ENCODE peak calls at places on chromosomes 2 and 18, in eight cellular contexts. S, V, T, Y, I, Z, F and R are unnamed samples. For H3K9me3 and H3K4me1, the result is how much of the 10 kb centered on the place peaks cover.

GRCh38 chr2:202530038-202530437 is 104.7 kb upstream of the FAM117B start:
- DNase-seq in Y (no peak), S (no peak), V (no peak), Z (no peak), T (no peak), F (no peak), I (no peak), R (no peak)

GRCh38 chr18:26656944-26657536 is 108.7 kb upstream of the KCTD1 start:
- DNase-seq in V (no peak), Y (peak), S (peak), F (peak), Z (peak), T (peak), I (peak), R (peak)

GRCh38 chr2:165203689-165204559 is at the start of gene SCN3A:
- DNase-seq in Y (peak), S (peak), I (peak), F (peak), T (peak), Z (peak), V (no peak), R (peak)

GRCh38 chr18:69757733-69758132 is 189.9 kb downstream of the CD226 start:
- DNase-seq in I (peak), Z (peak), Y (no peak), S (no peak), T (no peak), V (no peak), F (peak), R (no peak)

GRCh38 chr2:71530246-71530986 is 77.1 kb downstream of the DYSF start:
- DNase-seq in I (peak), Y (peak), F (peak), V (no peak), T (no peak), S (no peak), Z (peak), R (peak)

GRCh38 chr2:178522950-178523595 is 42.8 kb downstream of the PLEKHA3 start:
- DNase-seq in F (peak), T (peak), S (peak), Y (peak), V (peak), Z (peak), I (peak), R (peak)

GRCh38 chr2:642431-642815 is 34.8 kb downstream of the TMEM18 start:
- DNase-seq in I (no peak), S (no peak), T (no peak), F (peak), Y (peak), Z (no peak), V (no peak), R (no peak)

GRCh38 chr18:2903006-2903405 is 56.2 kb downstream of the EMILIN2 start:
- DNase-seq in Z (peak), V (no peak), T (no peak), S (peak), F (no peak), I (no peak), Y (peak), R (no peak)

GRCh38 chr2:69603146-69603743 is 40.3 kb downstream of the AAK1 start:
- DNase-seq in V (no peak), Y (peak), Z (no peak), F (no peak), T (no peak), S (no peak), I (no peak), R (no peak)

GRCh38 chr2:20538308-20539132 is 91.6 kb downstream of the RHOB start:
- DNase-seq in Y (no peak), V (no peak), T (no peak), F (no peak), I (no peak), Z (no peak), S (no peak), R (no peak)

GRCh38 chr18:36440614-36441013 is 143.1 kb downstream of the FHOD3 start:
- DNase-seq in Z (no peak), Y (peak), I (no peak), V (no peak), T (no peak), S (no peak), F (no peak), R (no peak)

GRCh38 chr2:191679818-191680600 is 2.1 kb downstream of the NABP1 start:
- DNase-seq in F (no peak), V (no peak), T (no peak), I (peak), Y (peak), S (no peak), Z (peak), R (no peak)

GRCh38 chr2:187299122-187299906 is 148.7 kb downstream of the CALCRL start:
- DNase-seq in S (no peak), Y (no peak), V (no peak), Z (peak), F (no peak), I (peak), T (no peak), R (no peak)

GRCh38 chr18:47983946-47984345 is 53.5 kb upstream of the SMAD2 start:
- DNase-seq in S (no peak), T (no peak), Z (no peak), I (no peak), V (no peak), Y (no peak), F (no peak), R (no peak)

GRCh38 chr2:204578928-204579598 is 33.8 kb downstream of the PARD3B start:
- DNase-seq in T (no peak), Y (no peak), V (no peak), F (no peak), Z (no peak), I (no peak), S (no peak), R (no peak)

GRCh38 chr2:6290626-6291025 is 575.1 kb downstream of the CMPK2 start:
- DNase-seq in T (no peak), S (no peak), Y (no peak), V (no peak), Z (peak), F (no peak), I (no peak), R (no peak)

GRCh38 chr2:144379891-144380311 is 140.0 kb downstream of the ZEB2 start:
- DNase-seq in V (no peak), Z (no peak), I (no peak), S (no peak), F (no peak), Y (no peak), T (no peak), R (no peak)

GRCh38 chr2:103887625-103888024 is 966.3 kb upstream of the POU3F3 start:
- DNase-seq in V (no peak), S (no peak), I (no peak), T (no peak), Y (no peak), Z (no peak), F (no peak), R (no peak)

GRCh38 chr18:41721103-41721502 is 233.9 kb upstream of the PIK3C3 start:
- DNase-seq in F (no peak), S (no peak), V (no peak), I (no peak), Z (no peak), Y (no peak), T (no peak), R (no peak)

GRCh38 chr2:100291152-100291970 is 30.9 kb downstream of the LONRF2 start:
- DNase-seq in I (peak), S (no peak), F (peak), Z (peak), Y (no peak), V (no peak), T (peak), R (peak)

GRCh38 chr2:85682378-85682777 is 11.8 kb upstream of the GNLY start:
- DNase-seq in F (no peak), I (no peak), V (no peak), Z (no peak), T (no peak), Y (no peak), S (no peak), R (peak)

GRCh38 chr2:233245406-233245805 is 6.1 kb upstream of the ATG16L1 start:
- DNase-seq in Y (no peak), F (no peak), S (no peak), Z (no peak), T (no peak), V (no peak), I (no peak), R (peak)

GRCh38 chr2:57440437-57440836 is 606.2 kb upstream of the VRK2 start:
- DNase-seq in I (no peak), T (no peak), Z (no peak), Y (no peak), F (no peak), V (no peak), S (no peak), R (no peak)

GRCh38 chr18:79942786-79943607 is 8.5 kb downstream of the SLC66A2 start:
- DNase-seq in Y (no peak), V (no peak), T (peak), I (no peak), Z (no peak), F (peak), S (no peak), R (no peak)

GRCh38 chr2:69012310-69013122 is 463 bp upstream of the ANTXR1 start:
- DNase-seq in Y (peak), T (peak), S (peak), V (no peak), Z (peak), I (peak), F (no peak), R (peak)

GRCh38 chr2:40256649-40257048 is 195.2 kb downstream of the SLC8A1 start:
- DNase-seq in V (no peak), T (no peak), I (peak), Y (no peak), F (peak), S (no peak), Z (peak), R (no peak)

GRCh38 chr2:141475801-141476200 is 655.0 kb downstream of the LRP1B start:
- DNase-seq in S (no peak), Z (no peak), F (no peak), T (no peak), Y (no peak), V (no peak), I (no peak), R (no peak)

GRCh38 chr2:215758691-215759090 is 254.7 kb downstream of the MREG start:
- DNase-seq in S (peak), T (no peak), Y (no peak), Z (no peak), F (no peak), V (no peak), I (no peak), R (no peak)

GRCh38 chr2:140698736-140699135 is 1432.1 kb downstream of the LRP1B start:
- DNase-seq in V (no peak), Y (no peak), T (no peak), F (no peak), I (no peak), S (no peak), Z (no peak), R (no peak)

GRCh38 chr2:37688771-37689468 is 17.5 kb upstream of the CDC42EP3 start:
- DNase-seq in Y (no peak), I (peak), V (no peak), F (no peak), Z (no peak), T (no peak), S (no peak), R (peak)

GRCh38 chr2:168686485-168687191 is 115.8 kb upstream of the NOSTRIN start:
- DNase-seq in F (no peak), Y (peak), I (no peak), T (no peak), S (no peak), Z (no peak), V (no peak), R (no peak)

GRCh38 chr2:172972005-172972619 is 103.5 kb upstream of the MAP3K20 start:
- DNase-seq in I (peak), T (peak), S (peak), F (peak), V (no peak), Z (peak), Y (peak), R (peak)

GRCh38 chr2:168662651-168663208 is 139.7 kb upstream of the NOSTRIN start:
- DNase-seq in F (no peak), Y (peak), T (no peak), Z (no peak), I (no peak), S (no peak), V (no peak), R (no peak)

GRCh38 chr2:131064589-131065232 is 28.5 kb downstream of the FAM168B start:
- DNase-seq in S (no peak), V (no peak), F (no peak), T (no peak), Y (no peak), I (no peak), Z (no peak), R (no peak)

GRCh38 chr2:171260471-171261424 is 100.1 kb upstream of the TLK1 start:
- DNase-seq in Z (peak), I (no peak), Y (no peak), V (no peak), T (no peak), S (no peak), F (peak), R (no peak)

DNA sequence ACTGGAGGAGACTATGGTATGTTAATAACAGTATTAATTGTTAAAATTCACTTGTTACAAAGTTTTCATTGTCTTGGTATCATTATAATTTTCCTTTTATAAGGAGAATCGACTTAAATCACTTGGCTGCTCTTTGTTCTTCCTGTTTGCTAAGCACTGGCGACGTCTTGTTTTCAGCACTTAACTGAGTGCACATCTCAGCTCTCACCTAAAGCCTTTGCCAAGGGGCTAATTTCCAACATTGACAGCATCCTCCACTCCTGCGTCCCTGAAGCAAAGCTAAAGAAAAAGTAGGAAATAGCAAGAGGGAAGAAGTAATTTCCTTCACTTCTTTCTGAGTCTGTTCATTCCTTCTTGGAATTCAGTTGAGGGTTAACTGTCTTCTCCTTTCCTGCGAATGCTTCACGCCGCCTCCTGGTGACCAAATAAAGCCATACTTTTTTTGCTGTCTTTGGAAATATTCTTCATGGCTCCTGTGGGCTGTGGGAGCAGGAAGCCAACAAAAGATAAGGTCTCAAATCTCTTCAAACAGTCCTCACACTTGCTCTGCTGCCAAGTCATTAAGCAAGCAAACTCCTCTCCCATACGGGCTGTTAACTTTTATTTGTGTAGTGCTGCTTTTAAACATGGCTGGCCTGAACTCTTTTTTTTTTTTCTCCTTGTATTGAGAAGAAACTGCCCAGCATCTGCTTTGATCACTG is 100.8 kb downstream of the DPP10 start:
- DNase-seq in I (peak), V (no peak), S (peak), Y (no peak), T (no peak), Z (peak), F (peak), R (peak)
- TF ChIP-seq CTCF in I (peak), V (peak), S (peak), Y (peak), T (no peak), Z (peak), F (peak), R (peak)

GRCh38 chr18:57434177-57434535 is 1.0 kb upstream of the ONECUT2 start:
- DNase-seq in S (no peak), T (no peak), V (no peak), F (peak), I (peak), Y (no peak), Z (no peak), R (no peak)

GRCh38 chr18:57432118-57432517 is 3.1 kb upstream of the ONECUT2 start:
- DNase-seq in T (no peak), V (no peak), Z (no peak), S (no peak), F (no peak), I (no peak), Y (no peak), R (no peak)

GRCh38 chr18:57434536-57435494 is at the start of gene ONECUT2:
- DNase-seq in T (peak), I (peak), S (peak), Y (peak), V (peak), F (peak), Z (peak), R (peak)

GRCh38 chr18:57432765-57433400 is 2.3 kb upstream of the ONECUT2 start:
- DNase-seq in F (no peak), S (no peak), Y (no peak), Z (no peak), T (no peak), V (no peak), I (no peak), R (no peak)

GRCh38 chr18:57433492-57434176 is 1.5 kb upstream of the ONECUT2 start:
- DNase-seq in Y (no peak), F (no peak), I (peak), S (no peak), T (no peak), V (no peak), Z (no peak), R (no peak)
- H3K9me3 ChIP-seq in Y (under half), F (under half), I (under half), S (under half), T (under half), V (under half), Z (under half), R (under half)

DNA sequence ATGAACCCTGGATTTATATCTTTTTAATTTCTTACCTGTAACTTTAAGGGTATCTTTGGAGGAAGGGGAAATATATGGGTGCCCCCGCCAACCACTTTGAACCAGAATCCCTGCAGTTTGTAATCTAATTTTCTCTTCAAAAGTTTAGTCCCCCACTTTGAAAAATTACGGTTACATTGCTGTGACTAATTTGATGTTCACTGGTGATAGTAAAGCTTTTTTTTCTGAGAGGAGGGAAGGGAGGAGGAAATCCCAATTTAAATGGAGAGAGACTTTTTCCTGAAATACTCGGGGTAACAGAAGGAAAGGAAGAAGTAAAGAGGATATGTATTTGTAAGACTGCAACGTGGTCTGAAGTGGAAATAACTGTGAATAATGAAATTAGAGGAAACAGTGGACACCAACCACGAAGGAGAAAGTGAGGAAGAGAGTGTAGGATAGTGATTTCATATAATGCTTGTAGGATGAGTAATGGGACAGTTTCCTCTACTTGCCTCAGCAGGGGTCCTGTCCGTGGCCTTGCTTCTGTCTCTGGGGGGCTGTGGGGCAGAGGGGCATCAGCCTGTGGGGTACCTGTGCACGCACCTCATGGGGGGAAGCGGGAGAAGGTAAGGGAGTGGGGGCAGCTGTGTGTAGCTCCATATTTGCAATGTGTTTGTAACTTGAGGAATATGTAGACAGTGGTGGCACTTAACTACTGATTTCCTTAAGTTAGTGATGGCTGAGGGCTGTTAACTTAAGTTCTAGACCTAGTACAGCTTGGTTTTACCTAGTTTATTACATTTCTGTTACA is 161.1 kb downstream of the LTBP1 start:
- DNase-seq in I (no peak), Y (no peak), F (no peak), V (no peak), S (no peak), Z (no peak), T (no peak), R (no peak)
- H3K4me1 ChIP-seq in I (half or more), Y (under half), F (under half), V (under half), S (under half), Z (under half), T (under half), R (under half)

GRCh38 chr2:122194546-122194945 is 439.1 kb downstream of the TSN start:
- DNase-seq in T (no peak), V (no peak), Z (peak), F (no peak), S (no peak), Y (no peak), I (no peak), R (no peak)

GRCh38 chr2:122186761-122187222 is 431.3 kb downstream of the TSN start:
- DNase-seq in S (no peak), I (no peak), V (no peak), T (no peak), Z (no peak), Y (no peak), F (no peak), R (no peak)

GRCh38 chr2:122193622-122194021 is 438.2 kb downstream of the TSN start:
- DNase-seq in F (no peak), S (no peak), Y (no peak), T (no peak), V (no peak), I (no peak), Z (peak), R (no peak)

GRCh38 chr2:122191331-122191730 is 435.9 kb downstream of the TSN start:
- DNase-seq in F (peak), Y (no peak), T (no peak), S (no peak), I (peak), Z (peak), V (no peak), R (peak)
- TF ChIP-seq CTCF in F (peak), Y (peak), T (no peak), S (peak), I (peak), Z (peak), V (no peak), R (peak)

GRCh38 chr2:95301186-95301585 is 4.0 kb downstream of the KCNIP3 start:
- DNase-seq in T (no peak), I (no peak), F (no peak), V (no peak), Z (no peak), S (no peak), Y (no peak), R (no peak)
- H3K9me3 ChIP-seq in T (under half), I (under half), F (under half), V (under half), Z (under half), S (under half), Y (under half), R (under half)

GRCh38 chr2:127175821-127176354 is 44.2 kb downstream of the CYP27C1 start:
- DNase-seq in Z (no peak), V (no peak), Y (no peak), I (no peak), F (no peak), S (no peak), T (peak), R (no peak)

GRCh38 chr2:127174176-127174575 is 45.9 kb downstream of the CYP27C1 start:
- DNase-seq in F (no peak), T (no peak), Y (no peak), S (peak), V (no peak), Z (no peak), I (peak), R (peak)

GRCh38 chr2:127176371-127177311 is 43.5 kb downstream of the CYP27C1 start:
- DNase-seq in V (no peak), Y (no peak), Z (peak), F (no peak), S (peak), I (no peak), T (peak), R (no peak)

GRCh38 chr2:127175406-127175805 is 44.7 kb downstream of the CYP27C1 start:
- DNase-seq in T (no peak), I (no peak), V (no peak), Z (no peak), S (peak), F (no peak), Y (peak), R (no peak)

DNA sequence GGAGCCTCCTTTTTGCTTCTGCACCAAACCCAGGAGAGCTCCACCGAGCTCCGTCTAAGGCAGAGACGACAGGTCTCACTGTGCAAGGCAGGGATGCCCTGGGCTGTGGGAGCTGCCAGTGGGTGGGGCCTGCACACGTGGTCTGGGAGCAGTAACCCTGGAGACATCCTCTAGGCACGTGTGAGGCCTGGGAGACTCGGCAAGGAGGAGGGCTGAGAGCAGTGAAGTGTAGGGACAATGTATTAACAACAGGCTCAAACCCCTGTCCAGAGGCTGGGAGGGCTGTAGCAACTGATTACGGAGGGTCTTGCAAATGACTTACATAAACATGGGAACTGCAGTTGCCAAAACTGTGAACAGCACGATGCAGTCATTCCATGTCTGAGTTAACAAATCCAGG is 45.1 kb downstream of the CYP27C1 start:
- DNase-seq in T (no peak), F (no peak), Z (no peak), Y (peak), I (no peak), S (no peak), V (no peak), R (no peak)
- H3K4me1 ChIP-seq in T (under half), F (under half), Z (under half), Y (under half), I (under half), S (under half), V (under half), R (under half)